ENCODE peak calls at places on chromosome 21, in five cellular contexts. One of them, this sample, is unnamed.

GRCh38 chr21:14405225-14405624 is 22.3 kb upstream of the HSPA13 start:
- ATAC-seq in HepG2: no peak
- ATAC-seq in HCT116: no peak
- ATAC-seq in upper lobe of left lung: no peak
- ATAC-seq in Panc1: no peak
- ATAC-seq in this sample: no peak

GRCh38 chr21:43211085-43212071 is 42.6 kb downstream of the CRYAA start:
- ATAC-seq in HepG2: peak; percentile 92
- ATAC-seq in HCT116: peak; percentile 80
- ATAC-seq in upper lobe of left lung: peak; percentile 91
- ATAC-seq in Panc1: no peak
- ATAC-seq in this sample: no peak

GRCh38 chr21:24868117-24868516 is 739.2 kb downstream of the MRPL39 start:
- ATAC-seq in HepG2: no peak
- ATAC-seq in HCT116: no peak
- ATAC-seq in upper lobe of left lung: no peak
- ATAC-seq in Panc1: no peak
- ATAC-seq in this sample: no peak

GRCh38 chr21:42973309-42973990 is 912 bp upstream of the PKNOX1 start:
- ATAC-seq in HepG2: no peak
- ATAC-seq in HCT116: peak; percentile 46
- ATAC-seq in upper lobe of left lung: no peak
- ATAC-seq in Panc1: no peak
- ATAC-seq in this sample: no peak

GRCh38 chr21:14630556-14631069 is 84.5 kb upstream of the SAMSN1 start:
- ATAC-seq in HepG2: no peak
- ATAC-seq in HCT116: no peak
- ATAC-seq in upper lobe of left lung: no peak
- ATAC-seq in Panc1: no peak
- ATAC-seq in this sample: no peak

GRCh38 chr21:14454642-14455009 is 71.7 kb upstream of the HSPA13 start:
- ATAC-seq in HepG2: no peak
- ATAC-seq in HCT116: no peak
- ATAC-seq in upper lobe of left lung: no peak
- ATAC-seq in Panc1: no peak
- ATAC-seq in this sample: no peak

GRCh38 chr21:34992736-34993135 is 56.4 kb downstream of the RUNX1 start:
- ATAC-seq in HepG2: no peak
- ATAC-seq in HCT116: no peak
- ATAC-seq in upper lobe of left lung: no peak
- ATAC-seq in Panc1: no peak
- ATAC-seq in this sample: no peak

GRCh38 chr21:38911523-38912354 is 106.0 kb downstream of the ETS2 start:
- ATAC-seq in HepG2: no peak
- ATAC-seq in HCT116: no peak
- ATAC-seq in upper lobe of left lung: no peak
- ATAC-seq in Panc1: no peak
- ATAC-seq in this sample: no peak

GRCh38 chr21:16571594-16571993 is 841.8 kb downstream of the USP25 start:
- ATAC-seq in HepG2: no peak
- ATAC-seq in HCT116: no peak
- ATAC-seq in upper lobe of left lung: no peak
- ATAC-seq in Panc1: no peak
- ATAC-seq in this sample: no peak

GRCh38 chr21:34690793-34691175 is 22.0 kb downstream of the CLIC6 start:
- ATAC-seq in HepG2: no peak
- ATAC-seq in HCT116: no peak
- ATAC-seq in upper lobe of left lung: no peak
- ATAC-seq in Panc1: no peak
- ATAC-seq in this sample: no peak

GRCh38 chr21:30615199-30615598 is 1.0 kb upstream of the KRTAP20-1 start:
- ATAC-seq in HepG2: no peak
- ATAC-seq in HCT116: no peak
- ATAC-seq in upper lobe of left lung: no peak
- ATAC-seq in Panc1: no peak
- ATAC-seq in this sample: no peak

GRCh38 chr21:38039841-38040240 is 123.6 kb upstream of the KCNJ6 start:
- ATAC-seq in HepG2: no peak
- ATAC-seq in HCT116: no peak
- ATAC-seq in upper lobe of left lung: no peak
- ATAC-seq in Panc1: no peak
- ATAC-seq in this sample: no peak

GRCh38 chr21:34996304-34997081 is 52.6 kb downstream of the RUNX1 start:
- ATAC-seq in HepG2: no peak
- ATAC-seq in HCT116: no peak
- ATAC-seq in upper lobe of left lung: peak; percentile 65
- ATAC-seq in Panc1: no peak
- ATAC-seq in this sample: peak; percentile 81

GRCh38 chr21:45950740-45951515 is 30.6 kb upstream of the COL6A1 start:
- ATAC-seq in HepG2: no peak
- ATAC-seq in HCT116: peak; percentile 99
- ATAC-seq in upper lobe of left lung: peak; percentile 34
- ATAC-seq in Panc1: peak; percentile 86
- ATAC-seq in this sample: peak; percentile 79

GRCh38 chr21:43012596-43012995 is 38.2 kb downstream of the PKNOX1 start:
- ATAC-seq in HepG2: no peak
- ATAC-seq in HCT116: peak; percentile 59
- ATAC-seq in upper lobe of left lung: no peak
- ATAC-seq in Panc1: no peak
- ATAC-seq in this sample: no peak

GRCh38 chr21:14547834-14548513 is 1.9 kb upstream of the SAMSN1 start:
- ATAC-seq in HepG2: no peak
- ATAC-seq in HCT116: no peak
- ATAC-seq in upper lobe of left lung: no peak
- ATAC-seq in Panc1: no peak
- ATAC-seq in this sample: no peak

GRCh38 chr21:21851205-21851604 is 853.0 kb downstream of the NCAM2 start:
- ATAC-seq in HepG2: no peak
- ATAC-seq in HCT116: no peak
- ATAC-seq in upper lobe of left lung: no peak
- ATAC-seq in Panc1: no peak
- ATAC-seq in this sample: no peak

GRCh38 chr21:17709266-17709611 is 96.5 kb upstream of the BTG3 start:
- ATAC-seq in HepG2: no peak
- ATAC-seq in HCT116: no peak
- ATAC-seq in upper lobe of left lung: no peak
- ATAC-seq in Panc1: no peak
- ATAC-seq in this sample: no peak

GRCh38 chr21:28099296-28099695 is 893.4 kb downstream of the LTN1 start:
- ATAC-seq in HepG2: no peak
- ATAC-seq in HCT116: no peak
- ATAC-seq in upper lobe of left lung: no peak
- ATAC-seq in Panc1: no peak
- ATAC-seq in this sample: peak; percentile 89

GRCh38 chr21:23955130-23955873 is 1652.0 kb downstream of the MRPL39 start:
- ATAC-seq in HepG2: no peak
- ATAC-seq in HCT116: no peak
- ATAC-seq in upper lobe of left lung: no peak
- ATAC-seq in Panc1: no peak
- ATAC-seq in this sample: no peak

GRCh38 chr21:15421521-15421920 is 308.3 kb upstream of the USP25 start:
- ATAC-seq in HepG2: no peak
- ATAC-seq in HCT116: no peak
- ATAC-seq in upper lobe of left lung: no peak
- ATAC-seq in Panc1: no peak
- ATAC-seq in this sample: no peak

GRCh38 chr21:45972716-45973474 is 8.7 kb upstream of the COL6A1 start:
- ATAC-seq in HepG2: peak; percentile 10
- ATAC-seq in HCT116: no peak
- ATAC-seq in upper lobe of left lung: peak; percentile 15
- ATAC-seq in Panc1: no peak
- ATAC-seq in this sample: peak; percentile 38

GRCh38 chr21:35368326-35368725 is 319.2 kb upstream of the RUNX1 start:
- ATAC-seq in HepG2: no peak
- ATAC-seq in HCT116: no peak
- ATAC-seq in upper lobe of left lung: no peak
- ATAC-seq in Panc1: no peak
- ATAC-seq in this sample: no peak

GRCh38 chr21:43345746-43346409 is 81.1 kb downstream of the SIK1 start:
- ATAC-seq in HepG2: no peak
- ATAC-seq in HCT116: peak; percentile 34
- ATAC-seq in upper lobe of left lung: no peak
- ATAC-seq in Panc1: no peak
- ATAC-seq in this sample: no peak

GRCh38 chr21:16156841-16157240 is 427.1 kb downstream of the USP25 start:
- ATAC-seq in HepG2: no peak
- ATAC-seq in HCT116: no peak
- ATAC-seq in upper lobe of left lung: no peak
- ATAC-seq in Panc1: no peak
- ATAC-seq in this sample: no peak

GRCh38 chr21:15801352-15801863 is 71.6 kb downstream of the USP25 start:
- ATAC-seq in HepG2: no peak
- ATAC-seq in HCT116: no peak
- ATAC-seq in upper lobe of left lung: no peak
- ATAC-seq in Panc1: no peak
- ATAC-seq in this sample: no peak

GRCh38 chr21:43749686-43750262 is 26.3 kb downstream of the CSTB start:
- ATAC-seq in HepG2: no peak
- ATAC-seq in HCT116: no peak
- ATAC-seq in upper lobe of left lung: no peak
- ATAC-seq in Panc1: no peak
- ATAC-seq in this sample: no peak

GRCh38 chr21:15093216-15093615 is 28.4 kb upstream of the NRIP1 start:
- ATAC-seq in HepG2: no peak
- ATAC-seq in HCT116: no peak
- ATAC-seq in upper lobe of left lung: no peak
- ATAC-seq in Panc1: no peak
- ATAC-seq in this sample: no peak

GRCh38 chr21:39934895-39935294 is 67.7 kb downstream of the PCP4 start:
- ATAC-seq in HepG2: no peak
- ATAC-seq in HCT116: no peak
- ATAC-seq in upper lobe of left lung: no peak
- ATAC-seq in Panc1: no peak
- ATAC-seq in this sample: no peak

GRCh38 chr21:39935716-39936115 is 68.5 kb downstream of the PCP4 start:
- ATAC-seq in HepG2: no peak
- ATAC-seq in HCT116: no peak
- ATAC-seq in upper lobe of left lung: no peak
- ATAC-seq in Panc1: no peak
- ATAC-seq in this sample: no peak

GRCh38 chr21:39927304-39927886 is 60.2 kb downstream of the PCP4 start:
- ATAC-seq in HepG2: no peak
- ATAC-seq in HCT116: no peak
- ATAC-seq in upper lobe of left lung: no peak
- ATAC-seq in Panc1: no peak
- ATAC-seq in this sample: no peak

GRCh38 chr21:39938086-39938611 is 70.9 kb downstream of the PCP4 start:
- ATAC-seq in HepG2: no peak
- ATAC-seq in HCT116: no peak
- ATAC-seq in upper lobe of left lung: no peak
- ATAC-seq in Panc1: no peak
- ATAC-seq in this sample: peak; percentile 16

GRCh38 chr21:39932335-39932734 is 65.1 kb downstream of the PCP4 start:
- ATAC-seq in HepG2: no peak
- ATAC-seq in HCT116: no peak
- ATAC-seq in upper lobe of left lung: no peak
- ATAC-seq in Panc1: no peak
- ATAC-seq in this sample: no peak
- TF ChIP-seq POLR2AphosphoS5 in HepG2: no peak
- TF ChIP-seq POLR2AphosphoS5 in HCT116: no peak
- TF ChIP-seq POLR2AphosphoS5 in upper lobe of left lung: no peak
- TF ChIP-seq POLR2AphosphoS5 in Panc1: no peak
- TF ChIP-seq POLR2AphosphoS5 in this sample: no peak

DNA sequence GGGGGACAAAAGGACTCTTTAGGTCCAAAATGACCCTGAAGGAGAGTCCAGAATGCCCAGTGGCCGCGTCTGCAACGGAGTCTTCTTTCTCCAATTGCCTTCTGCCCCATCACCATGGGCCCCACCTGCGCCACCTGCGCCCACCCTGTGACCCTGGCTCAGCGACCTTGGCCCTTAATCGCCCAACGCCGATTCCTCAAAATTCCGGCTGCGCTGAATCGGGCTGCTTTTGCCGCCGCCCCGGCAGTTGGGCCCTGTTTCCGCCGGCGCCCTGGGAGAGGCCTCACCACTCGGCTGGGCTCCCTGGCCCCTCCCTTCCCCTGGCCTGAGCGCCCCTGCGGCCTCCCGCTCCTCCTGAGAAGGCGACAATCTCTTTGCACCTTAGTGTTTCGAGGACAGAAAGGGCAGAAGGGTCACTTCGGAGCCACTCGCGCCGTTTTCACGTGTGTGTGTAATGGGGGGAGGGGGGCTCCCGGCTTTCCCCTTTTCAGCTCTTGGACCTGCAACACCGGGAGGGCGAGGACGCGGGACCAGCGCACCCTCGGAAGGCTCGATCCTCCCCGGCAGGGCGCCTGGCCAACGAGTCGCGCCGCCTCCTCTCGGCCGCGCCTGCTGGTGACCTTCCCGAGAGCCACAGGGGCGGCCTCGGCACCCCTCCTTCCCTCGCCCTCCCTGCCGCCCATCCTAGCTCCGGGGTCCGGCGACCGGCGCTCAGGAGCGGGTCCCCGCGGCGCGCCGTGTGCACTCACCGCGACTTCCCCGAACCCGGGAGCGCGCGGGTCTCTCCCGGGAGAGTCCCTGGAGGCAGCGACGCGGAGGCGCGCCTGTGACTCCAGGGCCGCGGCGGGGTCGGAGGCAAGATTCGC is 522 bp upstream of the SIM2 start:
- ATAC-seq in HepG2: peak; percentile 54
- ATAC-seq in HCT116: peak; percentile 66
- ATAC-seq in upper lobe of left lung: no peak
- ATAC-seq in Panc1: peak; percentile 69
- ATAC-seq in this sample: peak; percentile 27
- H3K4me3 ChIP-seq in HepG2: peak overlapping the region; percentile 50
- H3K4me3 ChIP-seq in HCT116: peak overlapping the region; percentile 75
- H3K4me3 ChIP-seq in upper lobe of left lung: peak overlapping the region; percentile 41
- H3K4me3 ChIP-seq in Panc1: peak overlapping the region; percentile 47
- H3K4me3 ChIP-seq in this sample: peak overlapping the region; percentile 13

GRCh38 chr21:32320726-32321125 is 22.1 kb downstream of the MRAP start:
- ATAC-seq in HepG2: no peak
- ATAC-seq in HCT116: no peak
- ATAC-seq in upper lobe of left lung: no peak
- ATAC-seq in Panc1: no peak
- ATAC-seq in this sample: no peak
- H3K27ac ChIP-seq in HepG2: no peak overlapping the region
- H3K27ac ChIP-seq in HCT116: no peak overlapping the region
- H3K27ac ChIP-seq in upper lobe of left lung: no peak overlapping the region
- H3K27ac ChIP-seq in Panc1: no peak overlapping the region
- H3K27ac ChIP-seq in this sample: no peak overlapping the region

DNA sequence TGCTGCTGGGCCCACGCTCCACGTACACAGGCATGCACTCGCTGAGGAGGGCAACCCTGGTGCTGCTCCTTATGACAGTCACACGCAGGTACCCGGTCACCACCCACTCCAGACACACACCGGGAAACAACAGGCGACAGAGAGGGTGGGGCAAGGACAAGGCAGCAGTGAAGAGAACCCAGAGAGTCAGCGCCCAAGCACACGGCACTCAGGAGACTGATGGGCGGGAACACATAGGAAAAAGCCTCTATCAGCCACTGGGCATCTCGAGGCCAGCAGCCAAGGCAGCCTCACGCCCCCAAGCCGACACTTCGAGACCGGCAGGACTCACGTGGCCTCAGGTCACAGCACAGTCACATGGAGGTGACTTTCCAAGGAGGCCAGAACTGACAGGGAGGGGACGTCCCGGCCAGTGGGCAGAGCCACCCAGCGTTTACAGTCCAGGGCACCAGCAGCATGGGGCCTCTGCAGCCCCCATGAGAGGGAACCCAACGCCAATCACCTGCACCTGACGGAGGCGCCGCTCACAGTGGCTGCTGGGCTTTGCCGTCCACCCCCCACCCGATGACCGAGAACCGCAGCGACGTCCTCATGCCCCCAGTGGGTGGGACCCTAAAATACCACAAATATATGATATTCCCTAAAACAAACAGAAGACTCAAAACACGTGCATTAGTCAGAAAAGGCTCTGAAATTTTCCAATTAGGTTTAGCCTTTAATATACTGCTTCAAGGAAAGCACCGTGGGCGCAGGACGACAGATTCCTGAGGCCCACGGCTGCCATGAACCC is 19.7 kb downstream of the PTTG1IP start:
- ATAC-seq in HepG2: no peak
- ATAC-seq in HCT116: no peak
- ATAC-seq in upper lobe of left lung: no peak
- ATAC-seq in Panc1: peak; percentile 42
- ATAC-seq in this sample: no peak
- TF ChIP-seq POLR2AphosphoS5 in HepG2: no peak
- TF ChIP-seq POLR2AphosphoS5 in HCT116: no peak
- TF ChIP-seq POLR2AphosphoS5 in upper lobe of left lung: no peak
- TF ChIP-seq POLR2AphosphoS5 in Panc1: no peak
- TF ChIP-seq POLR2AphosphoS5 in this sample: no peak